ENCODE peak calls at places on chromosomes 6 and 20, in nine cellular contexts. K is caudate nucleus; I is IMR-90; A is nephron progenitor cell; S is CD8-positive, alpha-beta T cell; H is A549; J is CD4-positive, CD25-positive, alpha-beta regulatory T cell; Q is cardiac fibroblast; T is D341Med. N is an unnamed sample.

GRCh38 chr6:154606457-154606856 is 96.0 kb upstream of the CNKSR3 start:
- DNase-seq in Q (no peak), S (no peak), I (no peak), K (no peak), A (no peak), H (no peak), J (peak), T (no peak), N (no peak)

GRCh38 chr6:40343318-40343886 is 243.8 kb downstream of the LRFN2 start:
- DNase-seq in H (no peak), J (no peak), I (no peak), A (no peak), S (peak), Q (no peak), K (no peak), T (no peak), N (no peak)

GRCh38 chr20:4708856-4709255 is 12.9 kb upstream of the PRND start:
- DNase-seq in I (no peak), K (no peak), A (no peak), H (no peak), T (no peak), Q (no peak), S (no peak), J (no peak), N (no peak)

GRCh38 chr6:137736919-137737318 is 130.1 kb upstream of the TNFAIP3 start:
- DNase-seq in S (no peak), I (no peak), Q (no peak), A (no peak), H (no peak), T (no peak), K (no peak), J (no peak), N (no peak)

GRCh38 chr6:119557239-119557638 is 207.7 kb upstream of the MAN1A1 start:
- DNase-seq in J (no peak), I (no peak), A (no peak), T (no peak), Q (no peak), S (no peak), H (no peak), K (no peak), N (no peak)

GRCh38 chr6:140806431-140806830 is 1326.3 kb upstream of the GJE1 start:
- DNase-seq in S (no peak), T (no peak), J (no peak), A (no peak), Q (no peak), I (peak), K (no peak), H (no peak), N (no peak)

GRCh38 chr20:18835850-18836249 is 22.3 kb downstream of the SCP2D1 start:
- DNase-seq in S (no peak), K (no peak), H (no peak), I (no peak), T (no peak), J (no peak), Q (no peak), A (no peak), N (no peak)

GRCh38 chr20:56343861-56344381 is 14.9 kb upstream of the FAM210B start:
- DNase-seq in J (peak), A (peak), Q (peak), I (peak), H (peak), K (no peak), T (peak), S (no peak), N (no peak)

GRCh38 chr20:7038029-7038428 is 270.5 kb downstream of the BMP2 start:
- DNase-seq in A (no peak), I (no peak), K (no peak), Q (no peak), S (no peak), T (no peak), H (no peak), J (no peak), N (no peak)

GRCh38 chr20:30593572-30593971 is 663.9 kb upstream of the DEFB115 start:
- DNase-seq in I (no peak), S (no peak), T (no peak), J (no peak), K (no peak), A (no peak), Q (no peak), H (no peak), N (no peak)

GRCh38 chr6:149366237-149366921 is 33.7 kb upstream of the SUMO4 start:
- DNase-seq in J (peak), K (no peak), S (no peak), T (no peak), A (no peak), H (no peak), Q (no peak), I (no peak), N (no peak)

GRCh38 chr6:153048631-153049030 is 46.1 kb upstream of the MTRF1L start:
- DNase-seq in S (no peak), A (no peak), K (no peak), J (no peak), I (no peak), Q (no peak), T (no peak), H (no peak), N (no peak)

GRCh38 chr6:17167327-17167979 is 65.6 kb downstream of the STMND1 start:
- DNase-seq in S (no peak), J (no peak), A (peak), H (peak), I (peak), T (peak), K (no peak), Q (peak), N (peak)

GRCh38 chr6:122068291-122068769 is 331.1 kb upstream of the HSF2 start:
- DNase-seq in K (no peak), A (no peak), T (no peak), J (no peak), I (no peak), Q (no peak), H (no peak), S (no peak), N (no peak)

GRCh38 chr6:150310539-150310938 is 58.3 kb upstream of the IYD start:
- DNase-seq in I (no peak), H (no peak), T (no peak), S (no peak), A (no peak), J (no peak), K (no peak), Q (no peak), N (no peak)

GRCh38 chr20:59749293-59749680 is 144.9 kb downstream of the PHACTR3 start:
- DNase-seq in T (no peak), K (no peak), A (no peak), J (no peak), I (peak), Q (peak), H (no peak), S (no peak), N (no peak)

GRCh38 chr6:15547379-15547778 is 115.4 kb downstream of the DTNBP1 start:
- DNase-seq in T (no peak), K (no peak), Q (peak), J (no peak), I (peak), A (no peak), H (no peak), S (no peak), N (no peak)

GRCh38 chr20:5835870-5836269 is 85.7 kb downstream of the SHLD1 start:
- DNase-seq in T (no peak), I (peak), K (no peak), A (no peak), Q (peak), H (no peak), J (peak), S (no peak), N (no peak)

GRCh38 chr20:50565874-50566273 is 55.7 kb downstream of the PTPN1 start:
- DNase-seq in A (no peak), H (no peak), T (no peak), I (no peak), S (no peak), K (no peak), Q (no peak), J (no peak), N (no peak)

GRCh38 chr6:42367353-42368011 is 84.2 kb downstream of the TRERF1 start:
- DNase-seq in I (peak), S (peak), H (no peak), A (no peak), T (no peak), K (no peak), Q (no peak), J (peak), N (no peak)

GRCh38 chr6:42337985-42338572 is 113.6 kb downstream of the TRERF1 start:
- DNase-seq in A (no peak), Q (no peak), J (no peak), H (no peak), T (no peak), I (no peak), K (no peak), S (no peak), N (no peak)

GRCh38 chr6:43096451-43097097 is 20.5 kb downstream of the PTK7 start:
- DNase-seq in Q (peak), H (no peak), K (no peak), I (peak), A (peak), J (no peak), S (no peak), T (no peak), N (no peak)